ENCODE peak calls at places on chromosomes 1 and 21, in five cellular contexts. One of them, this sample, is unnamed.

GRCh38 chr1:9145021-9145668 is 16.2 kb upstream of the GPR157 start:
- DNase-seq in K562: peak
- DNase-seq in fibroblast of lung: peak
- DNase-seq in GM23338: no peak
- DNase-seq in neural progenitor cell: no peak
- DNase-seq in this sample: peak

GRCh38 chr1:41221995-41222991 is 19.8 kb downstream of the SCMH1 start:
- DNase-seq in fibroblast of lung: no peak
- DNase-seq in GM23338: no peak
- DNase-seq in K562: no peak
- DNase-seq in neural progenitor cell: no peak
- DNase-seq in this sample: peak

GRCh38 chr1:1207254-1207902 is 986 bp upstream of the TNFRSF18 start:
- DNase-seq in GM23338: peak
- DNase-seq in neural progenitor cell: no peak
- DNase-seq in K562: no peak
- DNase-seq in fibroblast of lung: no peak
- DNase-seq in this sample: no peak

GRCh38 chr21:35398366-35398982 is 349.4 kb upstream of the RUNX1 start:
- DNase-seq in neural progenitor cell: no peak
- DNase-seq in K562: no peak
- DNase-seq in fibroblast of lung: peak
- DNase-seq in GM23338: no peak
- DNase-seq in this sample: peak

GRCh38 chr21:44331650-44332306 is 7.4 kb downstream of the CFAP410 start:
- DNase-seq in neural progenitor cell: no peak
- DNase-seq in GM23338: no peak
- DNase-seq in fibroblast of lung: no peak
- DNase-seq in K562: no peak
- DNase-seq in this sample: no peak

GRCh38 chr1:179883739-179884138 is 1.7 kb downstream of the TOR1AIP1 start:
- DNase-seq in fibroblast of lung: no peak
- DNase-seq in neural progenitor cell: peak
- DNase-seq in K562: peak
- DNase-seq in GM23338: peak
- DNase-seq in this sample: peak

GRCh38 chr1:26212726-26213125 is 21.3 kb upstream of the CEP85 start:
- DNase-seq in GM23338: no peak
- DNase-seq in fibroblast of lung: no peak
- DNase-seq in K562: no peak
- DNase-seq in neural progenitor cell: no peak
- DNase-seq in this sample: no peak

GRCh38 chr1:159204071-159204790 is 444 bp upstream of the ACKR1 start:
- DNase-seq in GM23338: no peak
- DNase-seq in neural progenitor cell: no peak
- DNase-seq in K562: peak
- DNase-seq in fibroblast of lung: no peak
- DNase-seq in this sample: no peak

GRCh38 chr1:216690593-216690992 is 32.6 kb downstream of the ESRRG start:
- DNase-seq in K562: no peak
- DNase-seq in fibroblast of lung: no peak
- DNase-seq in neural progenitor cell: no peak
- DNase-seq in GM23338: no peak
- DNase-seq in this sample: no peak

GRCh38 chr1:236761397-236762132 is 33.5 kb upstream of the MTR start:
- DNase-seq in K562: no peak
- DNase-seq in GM23338: no peak
- DNase-seq in neural progenitor cell: no peak
- DNase-seq in fibroblast of lung: no peak
- DNase-seq in this sample: no peak

GRCh38 chr1:110227774-110228173 is 17.7 kb downstream of the KCNC4 start:
- DNase-seq in GM23338: no peak
- DNase-seq in neural progenitor cell: no peak
- DNase-seq in fibroblast of lung: no peak
- DNase-seq in K562: no peak
- DNase-seq in this sample: no peak

DNA sequence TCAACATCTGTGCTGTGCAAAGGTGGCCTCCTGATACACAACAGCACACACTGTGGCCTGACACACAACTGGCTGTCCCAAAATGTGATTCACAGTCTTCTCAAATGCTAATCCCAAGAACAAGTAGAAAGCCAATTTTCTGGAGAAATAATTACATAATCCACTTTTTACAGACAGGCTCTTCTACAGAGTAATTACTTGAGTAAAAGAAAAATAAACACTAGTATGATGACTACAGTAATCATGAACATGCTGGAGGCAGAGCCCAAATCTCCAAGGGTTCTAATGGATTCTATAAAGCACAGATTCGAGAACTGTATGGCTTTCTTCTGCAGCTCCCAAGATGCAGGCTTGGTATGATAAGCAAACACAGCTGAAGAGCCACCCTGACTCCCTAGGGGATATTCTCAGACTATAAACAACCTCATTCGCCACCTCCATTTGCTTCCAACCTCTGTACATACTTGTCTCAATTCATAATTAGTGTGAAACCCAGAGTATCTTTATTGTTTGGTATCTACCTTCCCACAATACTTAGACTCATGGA is 81.9 kb downstream of the SIPA1L2 start:
- DNase-seq in neural progenitor cell: no peak
- DNase-seq in K562: no peak
- DNase-seq in GM23338: no peak
- DNase-seq in fibroblast of lung: no peak
- DNase-seq in this sample: no peak
- TF ChIP-seq EZH2 in neural progenitor cell: no peak
- TF ChIP-seq EZH2 in K562: no peak
- TF ChIP-seq EZH2 in GM23338: no peak
- TF ChIP-seq EZH2 in fibroblast of lung: no peak
- TF ChIP-seq EZH2 in this sample: no peak

GRCh38 chr1:154502066-154502741 is at the start of the genes SHE and TDRD10:
- DNase-seq in K562: no peak
- DNase-seq in GM23338: peak
- DNase-seq in neural progenitor cell: peak
- DNase-seq in fibroblast of lung: no peak
- DNase-seq in this sample: no peak
- TF ChIP-seq EZH2 in K562: no peak
- TF ChIP-seq EZH2 in GM23338: no peak
- TF ChIP-seq EZH2 in neural progenitor cell: peak
- TF ChIP-seq EZH2 in fibroblast of lung: peak
- TF ChIP-seq EZH2 in this sample: no peak

GRCh38 chr1:228007801-228008341 is 1.1 kb downstream of the WNT3A start:
- DNase-seq in fibroblast of lung: no peak
- DNase-seq in neural progenitor cell: no peak
- DNase-seq in K562: no peak
- DNase-seq in GM23338: peak
- DNase-seq in this sample: no peak
- TF ChIP-seq EZH2 in fibroblast of lung: no peak
- TF ChIP-seq EZH2 in neural progenitor cell: peak
- TF ChIP-seq EZH2 in K562: no peak
- TF ChIP-seq EZH2 in GM23338: peak
- TF ChIP-seq EZH2 in this sample: peak

DNA sequence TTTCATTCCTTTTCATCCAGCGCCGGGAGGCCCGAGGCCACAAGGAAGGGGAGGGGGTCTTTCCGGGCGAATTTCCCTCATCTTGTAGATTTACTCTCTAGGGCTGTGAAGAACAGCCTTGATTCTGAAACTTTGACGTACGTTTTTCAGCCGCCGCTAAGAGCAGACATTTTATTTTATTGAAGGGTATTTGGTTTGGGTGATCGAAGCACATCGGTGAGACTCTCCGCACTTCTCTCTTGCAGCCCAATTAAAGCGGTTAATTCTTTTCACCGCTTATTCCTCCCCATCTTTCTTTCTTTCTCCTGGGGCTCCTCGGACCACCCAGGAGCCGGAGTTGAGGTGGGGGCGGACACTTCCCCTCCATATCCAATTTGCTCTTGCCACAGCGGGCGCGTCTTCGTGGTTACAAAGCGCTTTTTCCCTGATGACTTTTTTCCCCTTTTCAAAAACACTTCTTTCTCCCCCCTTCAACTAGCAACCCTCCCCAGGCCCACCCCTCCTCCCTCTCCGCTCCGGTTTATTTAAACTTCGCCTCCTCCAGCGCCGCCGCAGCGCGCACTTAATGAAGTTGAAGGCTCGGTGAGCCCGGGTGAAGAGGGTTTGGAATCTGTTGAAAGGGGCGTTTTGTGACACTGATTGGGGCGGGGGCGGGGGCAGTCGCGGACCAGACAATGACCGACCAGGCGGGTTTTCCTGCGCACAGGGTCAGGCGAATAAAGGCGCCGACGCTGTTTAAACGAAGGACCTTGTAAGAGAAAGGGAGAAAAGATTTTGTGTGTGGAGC is 5.9 kb downstream of the FOXD2 start:
- DNase-seq in fibroblast of lung: no peak
- DNase-seq in K562: no peak
- DNase-seq in GM23338: peak
- DNase-seq in neural progenitor cell: peak
- DNase-seq in this sample: no peak
- TF ChIP-seq EZH2 in fibroblast of lung: no peak
- TF ChIP-seq EZH2 in K562: no peak
- TF ChIP-seq EZH2 in GM23338: peak
- TF ChIP-seq EZH2 in neural progenitor cell: no peak
- TF ChIP-seq EZH2 in this sample: no peak

DNA sequence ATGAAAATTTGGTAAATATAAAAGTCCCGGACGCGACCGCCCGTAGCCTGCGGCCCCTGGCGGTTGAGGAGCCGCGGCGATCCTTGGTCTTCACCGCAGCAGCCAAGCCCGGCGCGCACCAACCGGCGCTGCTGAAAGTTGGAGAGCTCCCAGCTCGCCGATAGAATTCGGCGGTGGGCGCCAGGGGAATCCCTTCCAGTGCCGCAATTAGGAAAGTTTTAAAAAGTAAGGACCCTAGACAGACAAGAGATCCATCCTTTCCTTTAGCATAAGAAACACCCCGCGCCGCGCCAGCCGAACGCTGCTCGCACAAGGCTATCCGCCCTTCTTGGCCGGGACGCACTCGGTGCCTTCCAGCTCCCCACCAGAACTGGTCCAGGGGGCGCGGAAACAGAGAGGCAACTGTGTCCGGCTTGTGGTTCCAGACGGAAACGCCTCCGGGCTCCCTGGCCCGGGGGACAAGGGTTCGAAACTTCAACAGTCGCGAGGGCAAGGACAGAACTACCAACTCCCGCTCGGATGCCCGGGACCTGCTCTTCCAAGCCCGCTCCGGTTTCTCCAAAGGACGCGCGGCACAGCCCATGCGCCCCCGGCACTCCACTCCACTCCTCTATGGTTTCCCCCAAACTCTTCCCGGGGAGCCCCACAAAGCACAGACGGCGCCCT is 1.7 kb downstream of the FAM78B start:
- DNase-seq in fibroblast of lung: peak
- DNase-seq in K562: peak
- DNase-seq in GM23338: peak
- DNase-seq in neural progenitor cell: peak
- DNase-seq in this sample: peak
- TF ChIP-seq EZH2 in fibroblast of lung: no peak
- TF ChIP-seq EZH2 in K562: no peak
- TF ChIP-seq EZH2 in GM23338: peak
- TF ChIP-seq EZH2 in neural progenitor cell: peak
- TF ChIP-seq EZH2 in this sample: no peak

DNA sequence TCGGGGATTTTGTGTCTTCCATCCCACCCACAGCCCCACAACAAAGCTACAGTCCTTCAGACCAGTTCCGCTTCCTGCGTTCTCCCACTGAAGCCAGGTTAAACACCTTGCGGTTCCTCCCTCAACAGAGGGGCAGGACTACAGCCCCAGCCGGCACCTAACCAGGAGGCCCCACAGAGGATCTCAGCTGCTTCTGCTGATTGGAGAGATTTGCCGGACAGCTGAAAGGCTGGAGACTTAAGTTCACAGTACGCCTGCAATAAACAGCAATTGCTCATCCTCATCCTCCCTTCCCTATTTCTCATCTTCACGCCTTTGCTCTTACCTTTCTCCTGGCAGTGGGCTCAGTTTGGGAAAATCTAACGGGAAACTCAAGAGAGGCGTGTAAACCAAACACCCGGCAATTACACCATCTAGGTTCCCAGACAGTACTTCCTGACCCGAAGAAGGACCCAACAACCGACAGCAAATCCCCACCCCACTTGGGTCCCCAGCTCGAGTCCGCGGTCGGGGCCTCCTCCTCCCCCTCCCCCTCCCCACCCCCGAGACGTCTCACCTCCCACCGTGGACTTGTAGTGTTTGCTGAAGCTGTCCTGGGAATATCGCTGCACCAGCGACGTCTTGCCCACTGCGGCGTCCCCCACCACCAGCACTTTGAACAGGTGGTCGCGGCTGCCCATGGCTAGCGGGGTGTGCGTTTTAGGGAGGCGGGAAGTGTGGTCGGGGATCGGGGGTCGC is 836 bp downstream of the RAB29 start:
- DNase-seq in K562: peak
- DNase-seq in neural progenitor cell: peak
- DNase-seq in fibroblast of lung: peak
- DNase-seq in GM23338: peak
- DNase-seq in this sample: peak
- TF ChIP-seq EZH2 in K562: no peak
- TF ChIP-seq EZH2 in neural progenitor cell: peak
- TF ChIP-seq EZH2 in fibroblast of lung: no peak
- TF ChIP-seq EZH2 in GM23338: no peak
- TF ChIP-seq EZH2 in this sample: no peak

GRCh38 chr1:19799233-19799876 is 361 bp downstream of the TMCO4 start:
- DNase-seq in neural progenitor cell: peak
- DNase-seq in GM23338: peak
- DNase-seq in K562: peak
- DNase-seq in fibroblast of lung: peak
- DNase-seq in this sample: peak
- TF ChIP-seq EZH2 in neural progenitor cell: no peak
- TF ChIP-seq EZH2 in GM23338: peak
- TF ChIP-seq EZH2 in K562: no peak
- TF ChIP-seq EZH2 in fibroblast of lung: no peak
- TF ChIP-seq EZH2 in this sample: no peak

GRCh38 chr1:147080671-147081394 is 91.4 kb downstream of the PRKAB2 start:
- DNase-seq in K562: no peak
- DNase-seq in GM23338: peak
- DNase-seq in fibroblast of lung: no peak
- DNase-seq in neural progenitor cell: no peak
- DNase-seq in this sample: no peak

GRCh38 chr1:147084273-147085096 is 87.8 kb downstream of the PRKAB2 start:
- DNase-seq in fibroblast of lung: peak
- DNase-seq in GM23338: peak
- DNase-seq in neural progenitor cell: peak
- DNase-seq in K562: peak
- DNase-seq in this sample: peak

GRCh38 chr1:147080013-147080661 is 92.1 kb downstream of the PRKAB2 start:
- DNase-seq in K562: no peak
- DNase-seq in GM23338: peak
- DNase-seq in neural progenitor cell: no peak
- DNase-seq in fibroblast of lung: no peak
- DNase-seq in this sample: no peak

GRCh38 chr1:147086129-147086528 is 86.1 kb downstream of the PRKAB2 start:
- DNase-seq in neural progenitor cell: no peak
- DNase-seq in fibroblast of lung: no peak
- DNase-seq in K562: no peak
- DNase-seq in GM23338: no peak
- DNase-seq in this sample: no peak

DNA sequence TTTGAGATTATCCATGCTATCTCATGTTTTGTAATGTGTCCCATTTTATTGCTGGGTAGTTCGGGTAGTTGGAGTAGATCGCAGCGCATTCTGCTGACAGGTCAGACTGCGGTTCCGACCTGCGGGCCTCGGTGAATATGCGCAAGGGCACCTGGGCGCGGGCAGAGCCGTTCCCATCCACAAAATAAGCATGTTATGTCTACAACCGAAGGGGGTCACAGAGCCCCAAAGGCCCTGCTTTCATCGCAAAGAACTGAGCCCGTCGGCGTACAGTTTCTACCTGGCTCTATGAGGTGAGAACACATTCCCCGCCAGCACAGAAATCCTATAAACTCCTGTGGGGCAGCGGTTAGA is 88.4 kb downstream of the PRKAB2 start:
- DNase-seq in neural progenitor cell: no peak
- DNase-seq in K562: no peak
- DNase-seq in GM23338: peak
- DNase-seq in fibroblast of lung: no peak
- DNase-seq in this sample: no peak
- TF ChIP-seq EZH2 in neural progenitor cell: no peak
- TF ChIP-seq EZH2 in K562: no peak
- TF ChIP-seq EZH2 in GM23338: peak
- TF ChIP-seq EZH2 in fibroblast of lung: no peak
- TF ChIP-seq EZH2 in this sample: no peak